ENCODE peak calls at places on chromosomes 6 and 20, in four cellular contexts. One of them, this sample, is unnamed.
A peak's percentile ranks its signal among the peaks of the same experiment; 100 is the strongest.

GRCh38 chr6:89803271-89803670 is 16.3 kb downstream of the MDN1 start:
- DNase-seq in A549: no peak
- DNase-seq in HepG2: no peak
- DNase-seq in K562: no peak
- DNase-seq in this sample: no peak

GRCh38 chr6:65566117-65566516 is 140.9 kb downstream of the EYS start:
- DNase-seq in A549: no peak
- DNase-seq in HepG2: peak; percentile 14
- DNase-seq in K562: no peak
- DNase-seq in this sample: no peak

GRCh38 chr20:51373713-51374481 is 168.6 kb downstream of the NFATC2 start:
- DNase-seq in A549: no peak
- DNase-seq in HepG2: no peak
- DNase-seq in K562: peak; percentile 79
- DNase-seq in this sample: no peak

GRCh38 chr20:63736893-63737689 is 627 bp downstream of the LIME1 start:
- DNase-seq in A549: no peak
- DNase-seq in HepG2: no peak
- DNase-seq in K562: peak; percentile 7
- DNase-seq in this sample: no peak

GRCh38 chr6:125888989-125889656 is 67.4 kb upstream of the HINT3 start:
- DNase-seq in A549: no peak
- DNase-seq in HepG2: peak; percentile 64
- DNase-seq in K562: peak; percentile 56
- DNase-seq in this sample: peak; percentile 40

GRCh38 chr6:153108320-153108719 is 22.8 kb downstream of the RGS17 start:
- DNase-seq in A549: no peak
- DNase-seq in HepG2: no peak
- DNase-seq in K562: no peak
- DNase-seq in this sample: no peak

GRCh38 chr6:123211777-123212545 is 215.9 kb downstream of the CLVS2 start:
- DNase-seq in A549: no peak
- DNase-seq in HepG2: no peak
- DNase-seq in K562: no peak
- DNase-seq in this sample: no peak

GRCh38 chr6:163753430-163753829 is 338.9 kb downstream of the QKI start:
- DNase-seq in A549: no peak
- DNase-seq in HepG2: no peak
- DNase-seq in K562: no peak
- DNase-seq in this sample: no peak

GRCh38 chr6:106417572-106418147 is 57.1 kb downstream of the CRYBG1 start:
- DNase-seq in A549: no peak
- DNase-seq in HepG2: no peak
- DNase-seq in K562: no peak
- DNase-seq in this sample: no peak

GRCh38 chr20:51529758-51530157 is 12.8 kb downstream of the NFATC2 start:
- DNase-seq in A549: no peak
- DNase-seq in HepG2: no peak
- DNase-seq in K562: no peak
- DNase-seq in this sample: peak; percentile 61

GRCh38 chr6:137025786-137026730 is 18.7 kb downstream of the IL20RA start:
- DNase-seq in A549: no peak
- DNase-seq in HepG2: no peak
- DNase-seq in K562: no peak
- DNase-seq in this sample: no peak

GRCh38 chr20:3218307-3218988 is 9.2 kb downstream of the ITPA start:
- DNase-seq in A549: peak; percentile 89
- DNase-seq in HepG2: peak; percentile 75
- DNase-seq in K562: peak; percentile 76
- DNase-seq in this sample: no peak

GRCh38 chr20:12721636-12722035 is 287.1 kb upstream of the SPTLC3 start:
- DNase-seq in A549: no peak
- DNase-seq in HepG2: no peak
- DNase-seq in K562: no peak
- DNase-seq in this sample: no peak

GRCh38 chr6:84081222-84081621 is 47.6 kb downstream of the MRAP2 start:
- DNase-seq in A549: no peak
- DNase-seq in HepG2: no peak
- DNase-seq in K562: no peak
- DNase-seq in this sample: no peak

GRCh38 chr6:84078335-84078734 is 44.8 kb downstream of the MRAP2 start:
- DNase-seq in A549: no peak
- DNase-seq in HepG2: no peak
- DNase-seq in K562: no peak
- DNase-seq in this sample: no peak

GRCh38 chr6:84086545-84087429 is 53.2 kb downstream of the MRAP2 start:
- DNase-seq in A549: no peak
- DNase-seq in HepG2: peak; percentile 42
- DNase-seq in K562: peak; percentile 47
- DNase-seq in this sample: no peak

GRCh38 chr6:84077645-84078044 is 44.1 kb downstream of the MRAP2 start:
- DNase-seq in A549: no peak
- DNase-seq in HepG2: no peak
- DNase-seq in K562: no peak
- DNase-seq in this sample: no peak

GRCh38 chr6:84082693-84083265 is 49.2 kb downstream of the MRAP2 start:
- DNase-seq in A549: no peak
- DNase-seq in HepG2: no peak
- DNase-seq in K562: no peak
- DNase-seq in this sample: no peak
- TF ChIP-seq MAZ in A549: no peak
- TF ChIP-seq MAZ in HepG2: no peak
- TF ChIP-seq MAZ in K562: no peak
- TF ChIP-seq MAZ in this sample: no peak

DNA sequence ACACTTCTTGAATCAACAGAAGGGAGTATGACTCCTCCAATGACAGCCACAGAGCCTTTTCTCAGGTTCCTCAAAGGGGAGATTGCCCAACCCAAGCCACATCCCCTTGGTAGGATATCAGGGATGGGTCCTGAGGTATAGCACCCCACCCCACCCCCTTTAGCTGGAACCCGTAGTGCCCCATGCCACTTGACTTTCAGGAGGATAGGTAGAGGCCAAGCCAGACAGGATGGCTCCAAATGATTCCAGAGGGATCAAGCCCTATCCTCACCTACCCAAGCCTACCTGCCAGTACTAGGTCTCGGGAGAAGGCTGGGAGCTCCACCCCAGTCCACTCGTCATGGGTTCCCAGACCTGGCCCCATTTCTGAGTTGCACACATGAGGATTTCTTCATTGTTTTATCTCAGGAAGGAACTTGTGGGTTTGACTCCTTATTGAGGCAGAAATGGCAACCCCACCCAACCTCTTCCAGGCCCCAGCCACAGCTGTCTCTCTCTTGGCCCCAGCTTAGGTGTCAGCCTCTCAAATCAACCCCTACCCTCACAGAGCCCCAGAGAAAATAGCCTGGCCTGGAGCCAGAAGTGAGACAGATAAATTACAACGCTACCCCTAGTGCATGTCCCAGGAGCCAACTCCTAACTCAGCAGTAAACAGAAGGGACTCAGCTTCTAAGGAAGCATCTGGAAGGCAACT is 3.6 kb downstream of the CCND3 start:
- DNase-seq in A549: no peak
- DNase-seq in HepG2: no peak
- DNase-seq in K562: peak; percentile 75
- DNase-seq in this sample: no peak
- TF ChIP-seq POLR2A in A549: no peak
- TF ChIP-seq POLR2A in HepG2: no peak
- TF ChIP-seq POLR2A in K562: no peak
- TF ChIP-seq POLR2A in this sample: no peak

DNA sequence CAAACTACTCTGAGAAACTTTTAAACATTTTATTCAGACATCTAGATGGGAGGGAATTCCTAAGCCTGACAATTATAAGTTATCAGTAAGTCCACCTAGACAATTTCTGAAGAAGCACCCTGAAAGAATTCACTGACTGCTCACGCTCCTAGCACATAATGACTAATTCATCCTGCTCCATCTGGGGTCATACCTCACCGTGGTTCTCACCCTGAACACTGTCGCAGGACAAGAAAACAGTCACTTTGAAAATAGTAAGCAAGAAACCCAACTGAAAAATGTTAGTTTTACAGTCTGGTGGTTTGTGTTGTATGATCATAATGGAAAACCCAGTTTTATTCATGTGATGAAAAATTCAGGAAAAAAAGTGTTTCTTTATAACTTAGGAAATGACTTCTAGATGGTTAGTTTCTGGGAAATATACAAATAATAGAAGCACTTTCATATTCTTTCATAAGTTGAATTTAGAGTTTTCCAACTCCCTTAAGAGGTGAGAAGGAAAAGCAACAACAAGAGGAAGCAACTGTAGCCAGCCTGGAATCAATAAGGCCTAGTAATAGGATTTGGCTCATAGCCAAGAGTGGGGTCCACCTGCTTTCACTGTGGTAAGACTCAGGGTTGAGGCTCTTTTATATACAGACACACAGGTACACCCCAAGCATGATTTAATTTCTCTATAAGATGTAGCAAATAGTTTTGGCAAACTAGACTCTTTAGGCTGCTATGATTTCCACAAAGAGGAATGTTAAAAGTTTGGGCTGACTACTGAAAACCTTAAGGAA is 94.1 kb downstream of the HIVEP2 start:
- DNase-seq in A549: no peak
- DNase-seq in HepG2: no peak
- DNase-seq in K562: no peak
- DNase-seq in this sample: peak; percentile 71
- TF ChIP-seq MAZ in A549: no peak
- TF ChIP-seq MAZ in HepG2: no peak
- TF ChIP-seq MAZ in K562: no peak
- TF ChIP-seq MAZ in this sample: no peak

GRCh38 chr6:121319112-121319553 is 15.1 kb downstream of the TBC1D32 start:
- DNase-seq in A549: peak; percentile 15
- DNase-seq in HepG2: peak; percentile 41
- DNase-seq in K562: peak; percentile 13
- DNase-seq in this sample: peak; percentile 20

GRCh38 chr6:121321282-121321681 is 13.0 kb downstream of the TBC1D32 start:
- DNase-seq in A549: no peak
- DNase-seq in HepG2: no peak
- DNase-seq in K562: no peak
- DNase-seq in this sample: no peak

GRCh38 chr6:121314407-121315112 is 19.7 kb downstream of the TBC1D32 start:
- DNase-seq in A549: no peak
- DNase-seq in HepG2: no peak
- DNase-seq in K562: no peak
- DNase-seq in this sample: no peak

GRCh38 chr6:121319603-121320002 is 14.7 kb downstream of the TBC1D32 start:
- DNase-seq in A549: no peak
- DNase-seq in HepG2: no peak
- DNase-seq in K562: no peak
- DNase-seq in this sample: no peak
- TF ChIP-seq POLR2A in A549: no peak
- TF ChIP-seq POLR2A in HepG2: no peak
- TF ChIP-seq POLR2A in K562: no peak
- TF ChIP-seq POLR2A in this sample: no peak

GRCh38 chr20:17679786-17680127 is 2.3 kb downstream of the RRBP1 start:
- DNase-seq in A549: peak; percentile 38
- DNase-seq in HepG2: no peak
- DNase-seq in K562: no peak
- DNase-seq in this sample: no peak

GRCh38 chr20:17680836-17681740 is 954 bp downstream of the RRBP1 start:
- DNase-seq in A549: peak; percentile 95
- DNase-seq in HepG2: peak; percentile 58
- DNase-seq in K562: peak; percentile 81
- DNase-seq in this sample: peak; percentile 63

GRCh38 chr20:17681741-17682102 is 320 bp downstream of the RRBP1 start:
- DNase-seq in A549: no peak
- DNase-seq in HepG2: no peak
- DNase-seq in K562: peak; percentile 8
- DNase-seq in this sample: no peak

GRCh38 chr20:17678886-17679285 is 3.2 kb downstream of the RRBP1 start:
- DNase-seq in A549: no peak
- DNase-seq in HepG2: no peak
- DNase-seq in K562: no peak
- DNase-seq in this sample: no peak

DNA sequence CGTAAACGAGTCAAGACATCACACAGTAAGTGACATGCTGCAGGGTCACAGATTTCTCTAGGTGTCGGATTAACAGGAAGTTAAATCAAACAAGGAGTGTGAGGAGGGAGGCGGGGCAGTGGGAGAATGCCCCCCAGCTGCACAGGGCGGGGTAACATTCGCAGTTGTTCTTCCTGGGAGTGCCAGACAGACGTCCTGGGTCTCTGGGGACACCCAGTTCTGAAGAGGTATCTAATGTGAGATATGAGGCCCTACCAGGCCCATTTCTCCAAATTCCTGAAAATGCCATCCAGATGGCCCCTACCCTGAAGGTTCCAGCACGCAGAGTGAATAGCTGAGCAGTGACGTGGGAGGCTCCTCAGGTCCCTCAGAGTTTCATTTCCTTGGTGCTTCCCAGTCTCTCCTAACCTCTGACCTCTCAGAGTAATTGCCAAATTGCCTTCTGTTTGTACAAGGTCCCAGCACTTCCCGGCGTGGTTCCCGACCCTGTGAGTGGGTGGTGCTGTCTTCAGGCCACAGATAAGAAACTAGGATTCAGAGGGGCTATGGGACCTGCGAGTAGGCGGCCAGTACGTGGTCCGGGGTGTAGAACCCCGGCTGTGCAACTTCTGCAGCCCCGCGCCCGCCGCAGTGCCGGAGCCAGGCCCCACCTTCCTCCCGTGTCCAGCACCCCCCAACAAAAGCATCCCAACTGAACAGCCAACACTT is 1.8 kb downstream of the RRBP1 start:
- DNase-seq in A549: peak; percentile 78
- DNase-seq in HepG2: peak; percentile 80
- DNase-seq in K562: peak; percentile 10
- DNase-seq in this sample: peak; percentile 71
- TF ChIP-seq MAZ in A549: no peak
- TF ChIP-seq MAZ in HepG2: no peak
- TF ChIP-seq MAZ in K562: peak; percentile 17
- TF ChIP-seq MAZ in this sample: no peak

GRCh38 chr20:62407221-62407992 is at the start of gene CABLES2:
- DNase-seq in A549: peak; percentile 84
- DNase-seq in HepG2: peak; percentile 93
- DNase-seq in K562: peak; percentile 96
- DNase-seq in this sample: peak; percentile 92
- TF ChIP-seq POLR2A in A549: no peak
- TF ChIP-seq POLR2A in HepG2: no peak
- TF ChIP-seq POLR2A in K562: peak; percentile 52
- TF ChIP-seq POLR2A in this sample: no peak

GRCh38 chr20:16589623-16590022 is 16.4 kb upstream of the KIF16B start:
- DNase-seq in A549: no peak
- DNase-seq in HepG2: no peak
- DNase-seq in K562: no peak
- DNase-seq in this sample: no peak
- TF ChIP-seq MAZ in A549: no peak
- TF ChIP-seq MAZ in HepG2: no peak
- TF ChIP-seq MAZ in K562: no peak
- TF ChIP-seq MAZ in this sample: no peak